ENCODE peak calls at places on chromosomes 4 and X, in five cellular contexts. U, D, G, Q and X are unnamed samples.

GRCh38 chr4:112340048-112340447 is 42.9 kb downstream of the ALPK1 start:
- DNase-seq in U (peak), G (no peak), D (no peak), Q (no peak), X (no peak)

GRCh38 chr4:100694467-100694866 is 176.6 kb upstream of the EMCN start:
- DNase-seq in G (no peak), Q (no peak), U (no peak), D (no peak), X (no peak)

GRCh38 chrX:111041018-111041462 is 55.0 kb upstream of the PAK3 start:
- DNase-seq in G (peak), U (peak), Q (no peak), D (no peak), X (no peak)

GRCh38 chr4:140152760-140153418 is 1.1 kb downstream of the MAML3 start:
- DNase-seq in U (no peak), G (no peak), D (peak), Q (no peak), X (peak)

GRCh38 chr4:38523524-38524448 is 140.2 kb upstream of the KLF3 start:
- DNase-seq in G (peak), U (peak), D (no peak), Q (no peak), X (no peak)

GRCh38 chr4:70705146-70705855 is 16.5 kb upstream of the RUFY3 start:
- DNase-seq in Q (no peak), G (peak), D (peak), U (no peak), X (peak)

GRCh38 chr4:7186516-7187296 is 5.6 kb upstream of the SORCS2 start:
- DNase-seq in G (no peak), D (no peak), Q (no peak), U (no peak), X (no peak)

GRCh38 chr4:125104616-125105015 is 210.1 kb upstream of the FAT4 start:
- DNase-seq in D (no peak), G (no peak), Q (no peak), U (no peak), X (no peak)

GRCh38 chr4:8910100-8910821 is 38.6 kb upstream of the HMX1 start:
- DNase-seq in U (no peak), D (no peak), G (no peak), Q (no peak), X (peak)

GRCh38 chr4:24598025-24598424 is 13.7 kb upstream of the DHX15 start:
- DNase-seq in G (no peak), D (no peak), Q (no peak), U (no peak), X (no peak)

GRCh38 chr4:132646186-132646585 is 502.9 kb upstream of the PCDH10 start:
- DNase-seq in Q (no peak), U (no peak), G (no peak), D (no peak), X (no peak)

GRCh38 chr4:11397146-11397545 is 31.5 kb downstream of the HS3ST1 start:
- DNase-seq in U (no peak), G (no peak), Q (no peak), D (no peak), X (no peak)

GRCh38 chr4:3807861-3808521 is 41.8 kb downstream of the ADRA2C start:
- DNase-seq in Q (no peak), G (no peak), U (no peak), D (no peak), X (no peak)

GRCh38 chrX:136572030-136572429 is 40.0 kb downstream of the VGLL1 start:
- DNase-seq in U (no peak), D (no peak), Q (no peak), G (no peak), X (no peak)